ENCODE peak calls at places on chromosomes 16 and 17, in six cellular contexts. H, E, M, O, A and D are unnamed samples.

GRCh38 chr17:15444805-15445204 is 22.6 kb downstream of the CDRT4 start:
- DNase-seq in H (peak; percentile 90), E (no peak), M (no peak), O (peak; percentile 37), A (no peak), D (no peak)

GRCh38 chr17:40564883-40565744 is at the start of gene CCR7:
- DNase-seq in H (no peak), E (no peak), M (no peak), O (no peak), A (no peak), D (no peak)

GRCh38 chr17:44362964-44363612 is 565 bp downstream of the FAM171A2 start:
- DNase-seq in H (no peak), E (no peak), M (no peak), O (peak; percentile 89), A (no peak), D (no peak)

GRCh38 chr16:77674888-77675287 is 47.4 kb upstream of the NUDT7 start:
- DNase-seq in H (peak; percentile 84), E (no peak), M (no peak), O (no peak), A (no peak), D (no peak)

GRCh38 chr16:69500496-69500895 is 65.3 kb upstream of the NFAT5 start:
- DNase-seq in H (no peak), E (no peak), M (no peak), O (no peak), A (no peak), D (no peak)

GRCh38 chr17:65170839-65171238 is 33.7 kb downstream of the RGS9 start:
- DNase-seq in H (peak; percentile 42), E (peak; percentile 63), M (peak; percentile 31), O (no peak), A (peak; percentile 72), D (peak; percentile 64)

GRCh38 chr16:9364721-9365693 is 273.6 kb downstream of the HAPSTR1 start:
- DNase-seq in H (no peak), E (peak; percentile 75), M (no peak), O (peak; percentile 33), A (peak; percentile 84), D (peak; percentile 99)

GRCh38 chr17:42010898-42011516 is 6.2 kb downstream of the DNAJC7 start:
- DNase-seq in H (no peak), E (no peak), M (peak; percentile 62), O (peak; percentile 64), A (no peak), D (no peak)

GRCh38 chr17:39352511-39352910 is 48.9 kb downstream of the FBXL20 start:
- DNase-seq in H (no peak), E (no peak), M (no peak), O (no peak), A (no peak), D (no peak)

GRCh38 chr16:4376126-4376819 is 4.6 kb downstream of the VASN start:
- DNase-seq in H (peak; percentile 78), E (peak; percentile 92), M (no peak), O (peak; percentile 71), A (peak; percentile 71), D (peak; percentile 43)

GRCh38 chr17:57463103-57463885 is 207.0 kb downstream of the MSI2 start:
- DNase-seq in H (peak; percentile 93), E (no peak), M (peak; percentile 61), O (no peak), A (no peak), D (no peak)

GRCh38 chr17:29179232-29180036 is 764 bp downstream of the MYO18A start:
- DNase-seq in H (no peak), E (peak; percentile 93), M (peak; percentile 84), O (peak; percentile 84), A (no peak), D (no peak)

GRCh38 chr17:73394523-73395450 is 83.0 kb upstream of the CDC42EP4 start:
- DNase-seq in H (no peak), E (no peak), M (no peak), O (no peak), A (no peak), D (no peak)

GRCh38 chr17:7989781-7990655 is 12.4 kb upstream of the GUCY2D start:
- DNase-seq in H (peak; percentile 13), E (peak; percentile 85), M (peak; percentile 88), O (peak; percentile 93), A (peak; percentile 85), D (peak; percentile 6)

GRCh38 chr17:76594676-76595075 is 9.0 kb upstream of the ST6GALNAC2 start:
- DNase-seq in H (no peak), E (no peak), M (no peak), O (no peak), A (no peak), D (no peak)

GRCh38 chr17:30230596-30231125 is 4.8 kb downstream of the SLC6A4 start:
- DNase-seq in H (no peak), E (no peak), M (no peak), O (no peak), A (no peak), D (no peak)

GRCh38 chr16:22727285-22728166 is 86.4 kb upstream of the HS3ST2 start:
- DNase-seq in H (no peak), E (no peak), M (no peak), O (no peak), A (no peak), D (peak; percentile 93)

GRCh38 chr17:21294321-21295035 is 10.0 kb downstream of the MAP2K3 start:
- DNase-seq in H (no peak), E (peak; percentile 29), M (no peak), O (peak; percentile 89), A (no peak), D (no peak)

GRCh38 chr17:14067347-14067746 is 2.0 kb upstream of the COX10 start:
- DNase-seq in H (no peak), E (no peak), M (no peak), O (no peak), A (no peak), D (no peak)

GRCh38 chr17:45668316-45668715 is 115.8 kb upstream of the CRHR1 start:
- DNase-seq in H (no peak), E (no peak), M (no peak), O (no peak), A (no peak), D (no peak)

GRCh38 chr16:75025766-75026165 is 26.9 kb downstream of the ZNRF1 start:
- DNase-seq in H (peak; percentile 38), E (no peak), M (no peak), O (peak; percentile 34), A (no peak), D (no peak)

GRCh38 chr16:57611184-57611583 is 17.2 kb upstream of the ADGRG1 start:
- DNase-seq in H (peak; percentile 42), E (no peak), M (peak; percentile 49), O (no peak), A (no peak), D (no peak)

GRCh38 chr17:76261421-76262215 is 3.5 kb upstream of the UBALD2 start:
- DNase-seq in H (peak; percentile 43), E (no peak), M (no peak), O (no peak), A (no peak), D (no peak)

GRCh38 chr17:42531455-42532354 is 4.3 kb upstream of the NAGLU start:
- DNase-seq in H (no peak), E (peak; percentile 81), M (peak; percentile 86), O (peak; percentile 86), A (no peak), D (no peak)

GRCh38 chr16:51431517-51432241 is 280.6 kb upstream of the SALL1 start:
- DNase-seq in H (peak; percentile 100), E (peak; percentile 38), M (peak; percentile 30), O (peak; percentile 2), A (no peak), D (no peak)
- H3K4me3 ChIP-seq in H (peak overlapping the region; percentile 5), E (no peak overlapping the region), M (no peak overlapping the region), O (no peak overlapping the region), A (no peak overlapping the region), D (no peak overlapping the region)

GRCh38 chr16:84156342-84156784 is 11.3 kb downstream of the DNAAF1 start:
- DNase-seq in H (peak; percentile 40), E (no peak), M (no peak), O (no peak), A (no peak), D (no peak)
- TF ChIP-seq CTCF in H (no peak), E (no peak), M (no peak), O (no peak), A (no peak), D (no peak)

DNA sequence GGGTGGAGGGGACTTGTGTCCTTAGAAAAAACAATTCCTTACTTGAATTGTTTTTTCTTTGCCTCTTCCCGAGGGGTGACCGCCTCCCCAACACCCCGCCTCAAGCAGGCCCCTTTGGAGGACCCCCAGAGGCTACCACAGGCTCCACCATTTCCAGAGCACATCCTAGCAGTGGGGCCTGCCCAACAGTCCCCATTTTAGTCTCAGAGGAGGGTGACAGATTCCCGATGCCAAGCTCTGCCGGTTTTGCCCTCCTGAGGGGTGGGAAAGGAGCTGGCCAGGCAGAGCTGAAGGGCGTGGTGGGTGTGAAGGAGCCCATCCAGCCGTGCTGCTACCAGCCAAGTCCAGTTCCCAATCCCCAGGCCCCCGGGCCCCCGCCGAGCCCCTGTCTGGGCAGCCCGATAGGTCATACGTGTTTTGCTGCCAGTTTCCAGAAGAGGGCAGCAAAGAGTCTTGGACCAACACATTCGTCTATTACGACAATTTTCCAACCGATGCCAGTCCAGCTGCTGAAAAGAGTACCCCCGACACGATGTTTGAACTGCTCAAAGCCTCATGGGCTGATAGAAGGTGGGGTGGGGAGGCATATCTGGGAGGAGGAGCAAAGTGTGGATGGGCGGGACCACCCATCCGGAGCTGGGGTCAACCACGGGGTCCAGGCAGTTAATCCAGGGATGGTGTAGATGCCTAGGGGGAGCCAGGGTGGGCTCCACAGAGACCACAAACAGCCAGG is 18.8 kb upstream of the GAA start:
- DNase-seq in H (peak; percentile 45), E (no peak), M (peak; percentile 81), O (peak; percentile 94), A (peak; percentile 66), D (no peak)
- H3K4me3 ChIP-seq in H (no peak overlapping the region), E (no peak overlapping the region), M (no peak overlapping the region), O (no peak overlapping the region), A (peak overlapping the region; percentile 4), D (peak overlapping the region; percentile 5)

GRCh38 chr17:82710499-82711232 is 5.8 kb upstream of the FN3KRP start:
- DNase-seq in H (no peak), E (no peak), M (no peak), O (peak; percentile 50), A (no peak), D (no peak)

GRCh38 chr17:82705756-82706155 is 7.3 kb upstream of the RAB40B start:
- DNase-seq in H (no peak), E (no peak), M (no peak), O (no peak), A (no peak), D (no peak)

GRCh38 chr17:82709676-82710498 is 6.6 kb upstream of the FN3KRP start:
- DNase-seq in H (no peak), E (no peak), M (no peak), O (no peak), A (no peak), D (no peak)

GRCh38 chr17:82713015-82713723 is 3.3 kb upstream of the FN3KRP start:
- DNase-seq in H (no peak), E (no peak), M (no peak), O (no peak), A (no peak), D (no peak)

DNA sequence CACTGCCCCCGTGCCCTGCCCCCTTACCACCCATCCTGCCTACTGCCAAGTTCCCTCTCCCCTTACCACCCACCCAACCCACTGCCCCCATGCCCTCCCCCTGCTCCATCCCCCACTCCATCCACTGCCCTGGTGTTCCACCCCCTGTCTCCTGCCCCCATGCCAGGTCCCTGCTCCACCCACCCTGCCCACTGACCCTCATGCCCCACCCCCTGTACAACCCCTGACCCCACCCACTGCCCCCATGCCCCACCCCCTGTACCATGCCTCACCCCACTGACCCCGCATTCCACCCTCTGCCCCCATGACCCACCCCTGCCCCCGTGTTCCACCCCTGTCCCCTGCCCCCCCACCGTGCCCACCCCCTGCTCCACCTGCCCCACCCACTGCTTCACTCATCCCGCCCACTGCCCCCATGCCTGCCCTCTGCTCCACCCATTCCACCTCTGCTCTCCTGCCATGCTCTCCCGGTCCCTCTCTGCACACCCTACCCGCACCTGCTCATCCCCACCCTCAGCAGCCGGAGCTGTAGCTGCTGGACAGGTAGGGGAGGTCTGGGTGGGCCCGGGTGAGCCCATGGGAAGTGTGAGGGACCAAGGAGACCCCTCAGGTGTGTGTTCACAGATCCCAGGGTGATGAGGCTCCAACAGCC is 7.4 kb upstream of the FN3KRP start:
- DNase-seq in H (no peak), E (no peak), M (no peak), O (peak; percentile 78), A (no peak), D (no peak)
- TF ChIP-seq CTCF in H (no peak), E (no peak), M (no peak), O (no peak), A (no peak), D (no peak)